ENCODE peak calls at places on chromosome 14, in four cellular contexts. B is MM.1S, E is K562, C is H9. Q is an unnamed sample.

GRCh38 chr14:64410084-64410774 is 22.1 kb downstream of the MTHFD1 start:
- DNase-seq in B (no peak), E (no peak), C (peak), Q (peak)

GRCh38 chr14:99556134-99556791 is 47.7 kb downstream of the CCDC85C start:
- DNase-seq in B (no peak), E (no peak), C (no peak), Q (no peak)

GRCh38 chr14:37413504-37414003 is 181.5 kb downstream of the FOXA1 start:
- DNase-seq in B (no peak), E (no peak), C (no peak), Q (no peak)

GRCh38 chr14:96567289-96567899 is 65.2 kb downstream of the PAPOLA start:
- DNase-seq in B (no peak), E (peak), C (no peak), Q (peak)

GRCh38 chr14:43894534-43894933 is 612.5 kb downstream of the FSCB start:
- DNase-seq in B (peak), E (peak), C (no peak), Q (peak)

GRCh38 chr14:64841772-64842490 is 37.8 kb downstream of the SPTB start:
- DNase-seq in B (no peak), E (peak), C (no peak), Q (no peak)

GRCh38 chr14:105250986-105251385 is 2.7 kb downstream of the BTBD6 start:
- DNase-seq in B (no peak), E (no peak), C (no peak), Q (no peak)

GRCh38 chr14:41476526-41476925 is 130.2 kb upstream of the LRFN5 start:
- DNase-seq in B (no peak), E (no peak), C (no peak), Q (peak)

GRCh38 chr14:32559048-32559447 is 229.9 kb downstream of the AKAP6 start:
- DNase-seq in B (no peak), E (no peak), C (no peak), Q (no peak)

GRCh38 chr14:24082411-24083080 is 11.2 kb downstream of the CPNE6 start:
- DNase-seq in B (no peak), E (no peak), C (no peak), Q (no peak)

GRCh38 chr14:97644365-97644764 is 847.2 kb downstream of the VRK1 start:
- DNase-seq in B (no peak), E (no peak), C (no peak), Q (no peak)

GRCh38 chr14:55975281-55975905 is 142.8 kb upstream of the PELI2 start:
- DNase-seq in B (no peak), E (no peak), C (no peak), Q (no peak)

GRCh38 chr14:65412881-65413738 is 580 bp downstream of the FUT8 start:
- DNase-seq in B (no peak), E (peak), C (peak), Q (peak)

GRCh38 chr14:98724734-98725133 is 547.3 kb downstream of the BCL11B start:
- DNase-seq in B (no peak), E (no peak), C (no peak), Q (no peak)

GRCh38 chr14:78170203-78170602 is at the start of gene NRXN3:
- DNase-seq in B (no peak), E (no peak), C (peak), Q (peak)

GRCh38 chr14:36070056-36071043 is 106.2 kb downstream of the PTCSC3 start:
- DNase-seq in B (peak), E (peak), C (peak), Q (peak)

GRCh38 chr14:35949933-35950332 is 123.8 kb downstream of the BRMS1L start:
- DNase-seq in B (no peak), E (no peak), C (no peak), Q (no peak)

GRCh38 chr14:37172024-37172869 is at the start of gene SLC25A21:
- DNase-seq in B (no peak), E (peak), C (peak), Q (peak)

GRCh38 chr14:102474934-102475333 is 34.6 kb downstream of the ANKRD9 start:
- DNase-seq in B (no peak), E (no peak), C (no peak), Q (peak)

GRCh38 chr14:94001501-94002396 is 4.6 kb downstream of the CCDC197 start:
- DNase-seq in B (peak), E (peak), C (peak), Q (peak)

GRCh38 chr14:58772061-58772604 is 134.4 kb downstream of the DACT1 start:
- DNase-seq in B (no peak), E (no peak), C (no peak), Q (no peak)

GRCh38 chr14:51041117-51041531 is 53.8 kb downstream of the TRIM9 start:
- DNase-seq in B (no peak), E (no peak), C (no peak), Q (no peak)

GRCh38 chr14:35367056-35367372 is 37.5 kb downstream of the NFKBIA start:
- DNase-seq in B (no peak), E (peak), C (no peak), Q (no peak)

GRCh38 chr14:56282179-56282578 is 164.0 kb downstream of the PELI2 start:
- DNase-seq in B (no peak), E (no peak), C (no peak), Q (no peak)

GRCh38 chr14:48563465-48563864 is 888.1 kb upstream of the MDGA2 start:
- DNase-seq in B (no peak), E (no peak), C (peak), Q (peak)

DNA sequence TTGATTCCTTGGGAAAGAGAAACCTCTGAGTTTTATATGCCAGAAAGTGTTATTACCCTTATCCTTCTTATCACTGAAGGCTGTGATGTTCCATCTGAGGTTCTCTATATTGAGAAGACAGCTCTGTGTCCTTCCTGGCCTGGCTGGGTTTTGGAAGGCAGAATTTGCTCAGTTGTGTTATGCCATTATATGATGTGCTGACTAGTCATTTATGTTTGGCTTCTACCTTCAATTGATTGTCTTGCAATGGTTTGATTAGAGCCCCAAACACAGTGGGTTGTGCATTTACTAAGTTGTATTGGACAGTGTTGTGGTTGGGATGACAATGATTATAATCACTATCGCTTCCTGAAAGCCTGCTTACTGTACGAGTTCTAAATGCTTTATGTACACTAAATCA is 265.7 kb downstream of the SNAPC1 start:
- DNase-seq in B (no peak), E (no peak), C (no peak), Q (no peak)
- H3K4me2 ChIP-seq in B (no peak), E (no peak), C (no peak), Q (no peak)

GRCh38 chr14:71680733-71681387 is 251.4 kb upstream of the RGS6 start:
- DNase-seq in B (no peak), E (no peak), C (peak), Q (no peak)
- H3K27ac ChIP-seq in B (no peak), E (no peak), C (no peak), Q (no peak)

DNA sequence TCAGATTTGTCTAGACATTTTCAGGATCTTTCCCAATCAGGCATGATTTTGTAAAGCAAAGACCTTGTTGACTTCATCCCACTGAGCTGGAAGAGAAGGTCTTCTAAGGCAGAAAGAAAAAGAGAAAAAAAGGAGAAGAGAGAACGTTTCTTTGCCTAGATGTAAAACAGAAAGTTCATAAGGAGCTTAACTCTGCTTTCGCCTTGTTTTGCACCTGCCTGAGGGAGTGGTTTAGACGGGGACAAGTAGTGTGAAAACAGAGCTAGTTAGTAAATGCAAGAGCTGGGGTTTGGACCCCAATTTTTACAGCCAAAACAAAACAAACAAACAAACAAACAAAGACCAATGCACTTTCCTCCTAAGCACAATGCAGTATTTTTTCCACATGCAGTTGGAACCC is 273.1 kb downstream of the ZFP36L1 start:
- DNase-seq in B (peak), E (no peak), C (no peak), Q (no peak)
- H3K4me2 ChIP-seq in B (peak), E (no peak), C (no peak), Q (no peak)

GRCh38 chr14:87076146-87076545 is 916.8 kb downstream of the GALC start:
- DNase-seq in B (no peak), E (no peak), C (no peak), Q (no peak)
- H3K27ac ChIP-seq in B (no peak), E (no peak), C (no peak), Q (no peak)

GRCh38 chr14:21261824-21262223 is 7.4 kb downstream of the HNRNPC start:
- DNase-seq in B (no peak), E (no peak), C (no peak), Q (no peak)
- H3K4me2 ChIP-seq in B (no peak), E (no peak), C (peak), Q (no peak)

GRCh38 chr14:74703043-74703442 is 9.8 kb downstream of the AREL1 start:
- DNase-seq in B (no peak), E (no peak), C (no peak), Q (no peak)
- H3K27ac ChIP-seq in B (no peak), E (no peak), C (no peak), Q (no peak)

GRCh38 chr14:20797159-20797558 is 5.5 kb downstream of the RNASE1 start:
- DNase-seq in B (no peak), E (no peak), C (no peak), Q (no peak)

GRCh38 chr14:20799955-20800544 is 2.6 kb downstream of the RNASE1 start:
- DNase-seq in B (no peak), E (peak), C (no peak), Q (no peak)

GRCh38 chr14:20799444-20799843 is 3.2 kb downstream of the RNASE1 start:
- DNase-seq in B (no peak), E (peak), C (no peak), Q (no peak)

GRCh38 chr14:20798932-20799331 is 3.7 kb downstream of the RNASE1 start:
- DNase-seq in B (no peak), E (peak), C (no peak), Q (no peak)

DNA sequence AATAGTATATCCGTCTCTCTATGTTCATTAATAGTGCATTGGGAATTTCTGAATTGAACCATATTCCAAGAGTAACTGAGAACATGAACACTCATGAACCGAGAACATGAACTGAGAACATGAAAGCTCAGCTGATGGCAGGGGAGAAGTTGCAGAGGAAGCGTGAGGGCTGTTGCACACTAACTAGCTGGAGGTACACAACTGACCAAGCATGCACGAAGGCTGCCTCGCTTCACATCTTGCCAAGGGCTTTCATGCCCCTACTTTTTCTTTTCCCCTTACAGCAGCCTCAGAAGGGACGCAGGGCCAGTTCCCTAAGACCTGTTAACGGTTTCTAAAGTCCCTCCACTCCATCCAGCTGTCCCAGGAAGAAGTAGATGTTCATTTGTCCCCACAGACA is 4.3 kb downstream of the RNASE1 start:
- DNase-seq in B (no peak), E (peak), C (no peak), Q (no peak)
- H3K4me2 ChIP-seq in B (no peak), E (peak), C (no peak), Q (no peak)

GRCh38 chr14:61188196-61188595 is 92.9 kb downstream of the TMEM30B start:
- DNase-seq in B (no peak), E (no peak), C (peak), Q (peak)

GRCh38 chr14:61190341-61190740 is 90.8 kb downstream of the TMEM30B start:
- DNase-seq in B (no peak), E (no peak), C (no peak), Q (no peak)

GRCh38 chr14:61187642-61187905 is 93.6 kb downstream of the TMEM30B start:
- DNase-seq in B (no peak), E (no peak), C (no peak), Q (no peak)

GRCh38 chr14:61186793-61187641 is 94.1 kb downstream of the TMEM30B start:
- DNase-seq in B (no peak), E (no peak), C (no peak), Q (no peak)

GRCh38 chr14:61188936-61189808 is 92.0 kb downstream of the TMEM30B start:
- DNase-seq in B (no peak), E (peak), C (peak), Q (peak)
- H3K27ac ChIP-seq in B (no peak), E (no peak), C (no peak), Q (peak)